ENCODE peak calls at places on chromosomes 6 and 20, in seven cellular contexts. L is fibroblast of lung; G is left ventricle myocardium inferior; Q is A549; V is iPS DF 6.9; E is heart left ventricle; Z is effector memory CD4-positive, alpha-beta T cell. T is an unnamed sample.
A peak's percentile ranks its signal among the peaks of the same experiment; 100 is the strongest.

GRCh38 chr6:96465321-96465903 is 56.2 kb upstream of the UFL1 start:
- DNase-seq in L (no peak), G (no peak), Q (no peak), V (no peak), E (no peak), Z (no peak), T (no peak)

GRCh38 chr6:46555129-46555528 is 63.9 kb upstream of the RCAN2 start:
- DNase-seq in L (no peak), G (no peak), Q (no peak), V (no peak), E (no peak), Z (no peak), T (no peak)

GRCh38 chr6:87755697-87756671 is 54.0 kb upstream of the AKIRIN2 start:
- DNase-seq in L (peak; percentile 87), G (no peak), Q (no peak), V (no peak), E (no peak), Z (no peak), T (no peak)

GRCh38 chr6:15841937-15842698 is 179.3 kb upstream of the DTNBP1 start:
- DNase-seq in L (no peak), G (peak; percentile 30), Q (no peak), V (no peak), E (no peak), Z (no peak), T (no peak)

GRCh38 chr20:36644032-36644712 is 1.8 kb downstream of the SLA2 start:
- DNase-seq in L (no peak), G (no peak), Q (no peak), V (no peak), E (no peak), Z (peak; percentile 46), T (peak; percentile 50)

GRCh38 chr6:105949939-105950582 is 136.1 kb upstream of the PRDM1 start:
- DNase-seq in L (no peak), G (no peak), Q (no peak), V (no peak), E (no peak), Z (no peak), T (no peak)

GRCh38 chr20:33626190-33626589 is 35.9 kb upstream of the C20orf144 start:
- DNase-seq in L (no peak), G (no peak), Q (no peak), V (no peak), E (no peak), Z (no peak), T (no peak)

GRCh38 chr20:38290829-38291581 is 13.0 kb upstream of the BPI start:
- DNase-seq in L (peak; percentile 83), G (peak; percentile 50), Q (peak; percentile 82), V (peak; percentile 54), E (peak; percentile 76), Z (no peak), T (no peak)

GRCh38 chr6:127247114-127248096 is 19.3 kb upstream of the RNF146 start:
- DNase-seq in L (no peak), G (no peak), Q (no peak), V (no peak), E (no peak), Z (no peak), T (no peak)

GRCh38 chr6:2655844-2656433 is 94.8 kb downstream of the MYLK4 start:
- DNase-seq in L (no peak), G (no peak), Q (no peak), V (no peak), E (no peak), Z (no peak), T (no peak)

GRCh38 chr6:142353690-142354089 is 51.9 kb downstream of the ADGRG6 start:
- DNase-seq in L (no peak), G (no peak), Q (no peak), V (no peak), E (no peak), Z (no peak), T (no peak)

GRCh38 chr20:47326718-47327137 is 29.8 kb downstream of the ZMYND8 start:
- DNase-seq in L (peak; percentile 81), G (no peak), Q (no peak), V (no peak), E (no peak), Z (no peak), T (no peak)

GRCh38 chr6:108619431-108620197 is 58.9 kb downstream of the FOXO3 start:
- DNase-seq in L (peak; percentile 21), G (no peak), Q (no peak), V (no peak), E (no peak), Z (no peak), T (no peak)

GRCh38 chr6:149332602-149333311 is 15.2 kb downstream of the TAB2 start:
- DNase-seq in L (peak; percentile 38), G (no peak), Q (no peak), V (no peak), E (no peak), Z (no peak), T (no peak)

GRCh38 chr6:84197708-84198107 is 29.7 kb downstream of the CEP162 start:
- DNase-seq in L (no peak), G (no peak), Q (no peak), V (no peak), E (no peak), Z (no peak), T (no peak)

GRCh38 chr6:42618686-42619085 is 54.9 kb downstream of the UBR2 start:
- DNase-seq in L (peak; percentile 79), G (no peak), Q (no peak), V (peak; percentile 16), E (no peak), Z (no peak), T (no peak)

GRCh38 chr6:147207351-147207750 is 3.1 kb downstream of the STXBP5 start:
- DNase-seq in L (no peak), G (no peak), Q (no peak), V (no peak), E (no peak), Z (no peak), T (no peak)

GRCh38 chr6:296151-297122 is 4.2 kb downstream of the DUSP22 start:
- DNase-seq in L (no peak), G (no peak), Q (no peak), V (no peak), E (peak; percentile 76), Z (no peak), T (peak; percentile 60)
- H3K9me3 ChIP-seq in L (no peaks in the 10 kb centered on the region), G (no peaks in the 10 kb centered on the region), Q (no peaks in the 10 kb centered on the region), V (no peaks in the 10 kb centered on the region), E (no peaks in the 10 kb centered on the region), Z (no peaks in the 10 kb centered on the region), T (no peaks in the 10 kb centered on the region)

GRCh38 chr6:111840821-111841220 is 32.4 kb downstream of the FYN start:
- DNase-seq in L (no peak), G (no peak), Q (no peak), V (no peak), E (no peak), Z (no peak), T (no peak)
- H3K4me3 ChIP-seq in L (no peak overlapping the region), G (no peak overlapping the region), Q (no peak overlapping the region), V (no peak overlapping the region), E (no peak overlapping the region), Z (no peak overlapping the region), T (no peak overlapping the region)

DNA sequence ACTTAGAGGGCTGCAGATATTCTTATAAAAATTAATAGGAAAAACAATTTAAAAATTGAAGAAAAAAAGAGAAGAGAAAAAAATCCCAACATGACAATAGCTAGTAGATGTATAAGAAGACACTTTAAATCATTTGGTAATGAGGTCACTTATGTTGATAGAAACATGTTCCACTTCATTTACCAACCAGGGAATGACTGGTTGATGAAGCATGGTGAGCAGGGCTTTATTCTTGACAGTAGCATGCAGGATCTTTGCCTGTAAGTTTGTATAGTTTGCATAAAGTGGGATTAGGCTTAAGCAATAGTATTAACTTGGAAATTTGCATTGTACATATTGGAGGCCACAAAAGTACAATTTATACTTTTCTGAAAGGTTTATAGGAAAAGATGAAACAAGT is 67.1 kb downstream of the NOX3 start:
- DNase-seq in L (no peak), G (no peak), Q (no peak), V (no peak), E (no peak), Z (no peak), T (no peak)
- H3K9me3 ChIP-seq in L (no peaks in the 10 kb centered on the region), G (peaks cover 10% of the 10 kb centered on the region), Q (no peaks in the 10 kb centered on the region), V (no peaks in the 10 kb centered on the region), E (no peaks in the 10 kb centered on the region), Z (no peaks in the 10 kb centered on the region), T (no peaks in the 10 kb centered on the region)

GRCh38 chr6:34200340-34200971 is 36.2 kb upstream of the HMGA1 start:
- DNase-seq in L (no peak), G (no peak), Q (no peak), V (no peak), E (no peak), Z (no peak), T (no peak)

GRCh38 chr6:34196833-34197195 is 39.9 kb upstream of the HMGA1 start:
- DNase-seq in L (no peak), G (no peak), Q (no peak), V (no peak), E (no peak), Z (no peak), T (no peak)

GRCh38 chr6:34194770-34195169 is 41.9 kb upstream of the HMGA1 start:
- DNase-seq in L (no peak), G (no peak), Q (no peak), V (no peak), E (no peak), Z (no peak), T (no peak)

GRCh38 chr6:34195726-34196115 is 41.0 kb upstream of the HMGA1 start:
- DNase-seq in L (no peak), G (no peak), Q (no peak), V (no peak), E (no peak), Z (no peak), T (no peak)

DNA sequence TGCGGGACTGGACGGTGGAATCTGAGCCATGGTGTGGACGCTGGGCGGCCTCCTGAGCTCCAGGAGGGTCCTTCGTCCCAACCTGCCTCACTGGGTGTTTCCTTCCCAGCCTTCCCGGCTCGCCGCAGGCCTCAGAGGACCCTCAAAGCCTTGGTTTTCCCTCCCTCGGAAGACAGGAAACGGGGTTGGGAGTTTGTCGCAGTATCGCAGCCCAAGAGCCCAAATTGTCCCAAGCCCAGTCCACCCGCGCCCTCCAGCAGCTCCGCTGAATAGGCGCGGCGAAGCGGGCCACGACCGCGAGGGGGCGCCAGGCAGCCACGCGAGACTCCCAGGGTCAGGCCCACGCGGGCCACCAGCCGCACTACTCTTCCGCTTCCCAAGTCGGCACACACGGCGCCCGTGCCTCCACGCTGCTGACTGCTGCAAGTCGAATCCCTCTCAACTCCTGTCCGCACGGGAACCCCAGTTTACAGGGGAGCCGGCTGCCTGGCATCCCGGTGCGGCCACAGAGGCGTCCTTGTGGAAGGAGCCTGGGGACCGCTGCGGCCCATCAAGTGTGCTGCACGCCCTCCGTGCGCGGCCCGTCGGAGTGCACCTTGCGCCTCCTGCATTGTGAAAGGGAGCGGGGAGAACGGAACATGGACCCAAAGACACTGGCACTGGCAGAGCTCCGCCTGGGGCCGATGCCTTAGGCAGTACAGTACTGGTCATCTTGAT is 40.4 kb upstream of the HMGA1 start:
- DNase-seq in L (peak; percentile 51), G (peak; percentile 88), Q (peak; percentile 69), V (no peak), E (peak; percentile 94), Z (peak; percentile 77), T (peak; percentile 57)
- H3K4me3 ChIP-seq in L (peak overlapping the region; percentile 41), G (peak overlapping the region; percentile 72), Q (peak overlapping the region; percentile 25), V (peak overlapping the region; percentile 6), E (peak overlapping the region; percentile 59), Z (peak overlapping the region; percentile 64), T (peak overlapping the region; percentile 77)

T was measured in MM.1S.